ENCODE peak calls at places on chromosomes 4 and X, in ten cellular contexts. G, E, J, K, P, M, Z, D, C and R are unnamed samples.

GRCh38 chr4:12729384-12729783 is 754.8 kb downstream of the RAB28 start:
- DNase-seq in G (no peak), E (no peak), J (no peak), K (no peak), P (peak), M (no peak), Z (peak), D (peak), C (peak), R (peak)

GRCh38 chr4:25090516-25090915 is 59.8 kb upstream of the LGI2 start:
- DNase-seq in G (no peak), E (no peak), J (no peak), K (no peak), P (no peak), M (no peak), Z (no peak), D (no peak), C (no peak), R (no peak)

GRCh38 chr4:95857761-95858160 is 17.9 kb downstream of the PDHA2 start:
- DNase-seq in G (no peak), E (no peak), J (no peak), K (no peak), P (no peak), M (no peak), Z (no peak), D (no peak), C (no peak), R (no peak)

GRCh38 chrX:39397561-39398200 is 596.4 kb downstream of the MID1IP1 start:
- DNase-seq in G (no peak), E (no peak), J (no peak), K (no peak), P (no peak), M (no peak), Z (no peak), D (no peak), C (peak), R (no peak)

GRCh38 chrX:150766351-150767044 is 73.3 kb downstream of the MTMR1 start:
- DNase-seq in G (no peak), E (no peak), J (no peak), K (no peak), P (peak), M (no peak), Z (no peak), D (no peak), C (no peak), R (no peak)

GRCh38 chr4:38106886-38107514 is 146.8 kb downstream of the PTTG2 start:
- DNase-seq in G (no peak), E (no peak), J (no peak), K (no peak), P (no peak), M (no peak), Z (no peak), D (no peak), C (no peak), R (no peak)

GRCh38 chr4:14726441-14727405 is 275.6 kb upstream of the CPEB2 start:
- DNase-seq in G (no peak), E (peak), J (no peak), K (no peak), P (no peak), M (no peak), Z (no peak), D (no peak), C (no peak), R (no peak)

GRCh38 chrX:148049441-148049840 is 68.3 kb downstream of the FMR1NB start:
- DNase-seq in G (peak), E (no peak), J (no peak), K (no peak), P (peak), M (no peak), Z (peak), D (peak), C (peak), R (peak)

GRCh38 chr4:126915999-126916625 is 716.6 kb upstream of the INTU start:
- DNase-seq in G (no peak), E (no peak), J (no peak), K (no peak), P (peak), M (no peak), Z (no peak), D (peak), C (no peak), R (no peak)

GRCh38 chr4:147407261-147408045 is 73.4 kb upstream of the EDNRA start:
- DNase-seq in G (no peak), E (no peak), J (no peak), K (no peak), P (no peak), M (no peak), Z (peak), D (no peak), C (no peak), R (no peak)

GRCh38 chrX:48003367-48003757 is 427 bp downstream of the ZNF182 start:
- DNase-seq in G (peak), E (no peak), J (no peak), K (no peak), P (peak), M (no peak), Z (no peak), D (no peak), C (no peak), R (no peak)

GRCh38 chr4:120009731-120010130 is 56.9 kb downstream of the MAD2L1 start:
- DNase-seq in G (no peak), E (no peak), J (no peak), K (no peak), P (no peak), M (no peak), Z (no peak), D (peak), C (no peak), R (no peak)

GRCh38 chrX:38192007-38192625 is 28.6 kb downstream of the SRPX start:
- DNase-seq in G (no peak), E (no peak), J (no peak), K (no peak), P (peak), M (no peak), Z (peak), D (peak), C (peak), R (no peak)